ENCODE peak calls at places on chromosomes 13 and 19, in nine cellular contexts. U is HFF-Myc, E is fibroblast of villous mesenchyme, V is lower lobe of right lung, K is astrocyte of the spinal cord, J is ascending aorta, P is colonic mucosa, M is epithelial cell of esophagus, N is SK-N-SH. R is an unnamed sample.
A peak's percentile ranks its signal among the peaks of the same experiment; 100 is the strongest.

GRCh38 chr13:44050450-44051063 is 170.9 kb downstream of the LACC1 start:
- DNase-seq in P (no peak), V (no peak), J (no peak), M (peak; percentile 48), E (peak; percentile 51), U (no peak), K (peak; percentile 46), N (peak; percentile 33), R (no peak)

GRCh38 chr19:58450836-58451357 is 525 bp upstream of the ZNF324B start:
- DNase-seq in M (peak; percentile 29), P (peak; percentile 68), N (no peak), V (no peak), J (no peak), K (no peak), U (no peak), E (no peak), R (no peak)

GRCh38 chr13:66915596-66916185 is 314.4 kb downstream of the PCDH9 start:
- DNase-seq in V (no peak), P (no peak), M (peak; percentile 48), E (no peak), U (no peak), N (no peak), J (no peak), K (peak; percentile 68), R (no peak)

GRCh38 chr19:56692496-56692895 is 20.9 kb upstream of the ZNF835 start:
- DNase-seq in M (no peak), U (no peak), K (no peak), N (no peak), E (no peak), J (no peak), P (no peak), V (no peak), R (no peak)

GRCh38 chr13:99655351-99656091 is 154.2 kb downstream of the TM9SF2 start:
- DNase-seq in P (peak; percentile 14), U (no peak), V (no peak), N (no peak), M (peak; percentile 91), J (no peak), E (no peak), K (peak; percentile 58), R (no peak)

GRCh38 chr13:49858183-49858856 is 65.8 kb upstream of the KPNA3 start:
- DNase-seq in K (peak; percentile 90), V (no peak), N (no peak), J (no peak), P (no peak), E (peak; percentile 97), U (peak; percentile 57), M (peak; percentile 96), R (no peak)

GRCh38 chr19:1745589-1746031 is 7.7 kb upstream of the ONECUT3 start:
- DNase-seq in U (no peak), V (no peak), K (no peak), J (no peak), M (peak; percentile 17), E (no peak), N (no peak), P (no peak), R (no peak)

GRCh38 chr19:5392476-5392875 is 51.9 kb upstream of the PTPRS start:
- DNase-seq in P (no peak), U (no peak), V (no peak), J (no peak), M (no peak), K (no peak), E (no peak), N (peak; percentile 77), R (no peak)

GRCh38 chr19:41106177-41106576 is 8.1 kb upstream of the CYP2F1 start:
- DNase-seq in P (no peak), N (no peak), E (no peak), J (no peak), U (no peak), K (no peak), V (no peak), M (no peak), R (no peak)

GRCh38 chr13:105035092-105035491 is 1500.4 kb downstream of the EFNB2 start:
- DNase-seq in U (no peak), J (no peak), P (no peak), E (no peak), N (peak; percentile 27), V (no peak), K (no peak), M (no peak), R (no peak)

GRCh38 chr19:50003810-50004419 is 21.3 kb downstream of the VRK3 start:
- DNase-seq in J (peak; percentile 46), P (no peak), K (peak; percentile 91), U (peak; percentile 91), N (no peak), E (peak; percentile 93), V (no peak), M (peak; percentile 92), R (no peak)

GRCh38 chr13:99658266-99658991 is 157.2 kb downstream of the TM9SF2 start:
- DNase-seq in J (no peak), U (no peak), P (peak; percentile 40), E (peak; percentile 49), N (peak; percentile 59), V (peak; percentile 65), M (peak; percentile 24), K (peak; percentile 82), R (peak; percentile 79)

GRCh38 chr13:46165485-46166220 is 16.3 kb downstream of the LCP1 start:
- DNase-seq in N (no peak), V (no peak), K (peak; percentile 23), M (peak; percentile 17), J (no peak), U (no peak), P (no peak), E (peak; percentile 30), R (no peak)

GRCh38 chr19:16363133-16363851 is 38.7 kb downstream of the KLF2 start:
- DNase-seq in N (no peak), M (peak; percentile 47), U (no peak), V (peak; percentile 80), E (no peak), P (peak; percentile 95), J (no peak), K (no peak), R (no peak)

GRCh38 chr19:45782820-45783785 is 813 bp upstream of the DMPK start:
- DNase-seq in K (peak; percentile 46), J (no peak), U (no peak), M (peak; percentile 29), E (peak; percentile 86), V (no peak), P (no peak), N (peak; percentile 58), R (peak; percentile 79)

GRCh38 chr19:1441677-1442438 is 3.7 kb downstream of the RPS15 start:
- DNase-seq in V (peak; percentile 46), U (no peak), M (no peak), J (no peak), N (no peak), P (no peak), K (no peak), E (no peak), R (peak; percentile 59)

GRCh38 chr13:110409581-110409992 is 102.5 kb downstream of the COL4A2 start:
- DNase-seq in U (no peak), M (peak; percentile 40), K (peak; percentile 94), V (no peak), E (peak; percentile 90), P (peak; percentile 18), N (no peak), J (no peak), R (no peak)

GRCh38 chr19:558770-559439 is 13.5 kb upstream of the BSG start:
- DNase-seq in E (peak; percentile 95), M (no peak), K (peak; percentile 20), J (no peak), U (no peak), N (no peak), V (peak; percentile 52), P (no peak), R (no peak)

DNA sequence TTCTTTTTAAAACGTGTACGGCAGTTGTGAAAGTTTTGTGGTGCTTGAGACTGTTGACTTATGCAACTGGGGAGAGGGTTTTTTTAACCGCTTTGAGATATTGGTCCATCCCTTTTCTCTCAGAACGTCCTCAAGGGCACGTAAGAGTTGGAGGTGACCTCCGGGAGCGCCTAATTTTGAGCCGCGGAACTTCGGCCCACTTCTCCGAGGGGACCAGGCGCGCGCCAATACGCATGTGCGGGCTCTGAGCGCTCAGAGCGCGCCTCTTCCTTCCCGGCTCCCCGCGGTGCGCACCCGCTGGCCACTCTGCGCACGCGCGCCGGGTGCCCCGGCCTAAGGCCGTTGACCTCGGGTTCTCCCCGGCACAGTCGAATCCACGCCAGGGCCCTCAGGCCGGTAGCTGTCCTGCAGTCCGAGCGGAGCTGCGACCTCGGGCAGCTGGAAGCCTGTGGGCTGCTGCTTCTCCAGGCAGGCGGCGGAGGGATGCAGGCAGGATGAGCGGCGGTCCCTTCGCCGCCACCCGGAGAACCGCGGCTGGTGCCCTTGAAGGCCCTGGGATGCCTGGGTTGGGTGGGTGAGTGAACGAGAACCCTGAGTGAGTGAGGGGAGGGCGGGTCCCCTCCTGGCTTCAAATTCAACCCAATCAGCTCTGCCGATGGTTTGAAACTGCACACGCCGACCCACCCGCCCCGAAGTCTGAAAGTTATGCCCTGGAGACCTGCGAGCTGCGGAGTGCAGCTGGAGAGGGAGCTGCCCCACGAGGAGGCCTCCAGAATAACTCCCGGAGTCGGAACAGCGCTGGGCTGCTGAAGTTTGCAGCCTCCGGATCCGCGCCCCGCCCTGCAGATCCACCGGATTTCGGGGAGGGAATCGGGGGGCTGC is 7.3 kb downstream of the POU4F1 start:
- DNase-seq in P (no peak), M (no peak), J (no peak), N (peak; percentile 84), E (no peak), V (no peak), K (no peak), U (no peak), R (peak; percentile 92)
- H3K4me3 ChIP-seq in P (no peak overlapping the region), M (no peak overlapping the region), J (peak overlapping the region; percentile 38), N (peak overlapping the region; percentile 44), E (peak overlapping the region; percentile 12), V (peak overlapping the region; percentile 4), K (no peak overlapping the region), U (no peak overlapping the region), R (peak overlapping the region; percentile 45)

DNA sequence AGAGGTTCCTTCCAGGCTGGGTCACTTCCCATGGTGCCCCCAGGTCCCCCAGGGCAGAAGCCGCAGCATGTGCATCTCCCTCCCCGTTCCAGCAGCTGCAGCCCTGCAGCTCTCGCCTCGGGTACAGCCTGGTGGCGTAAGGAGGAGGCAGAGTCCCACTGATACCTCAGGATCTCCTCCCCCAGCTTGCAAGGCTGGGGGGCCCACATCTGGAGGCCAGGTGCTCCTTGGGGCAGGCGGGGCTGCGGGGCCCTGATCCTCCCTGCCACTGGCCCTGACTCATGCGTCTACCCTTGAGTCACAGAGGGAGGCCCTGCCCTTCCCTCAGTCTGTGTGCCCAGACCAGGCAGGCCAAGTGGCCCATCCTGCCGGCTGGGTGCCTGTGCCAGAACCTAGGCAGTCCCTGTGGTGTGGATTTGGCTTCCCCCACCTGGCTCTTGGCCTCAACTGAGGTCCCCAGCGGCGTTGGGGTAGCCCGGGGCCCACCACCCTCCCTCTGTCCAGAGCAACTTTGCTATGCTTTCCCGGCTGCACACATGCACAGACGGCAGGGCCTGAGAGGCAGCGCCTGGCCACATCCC is 12.8 kb downstream of the YIPF2 start:
- DNase-seq in E (peak; percentile 95), N (peak; percentile 68), K (peak; percentile 74), V (no peak), M (peak; percentile 81), J (no peak), U (peak; percentile 93), P (no peak), R (no peak)
- H3K4me3 ChIP-seq in E (no peak overlapping the region), N (no peak overlapping the region), K (no peak overlapping the region), V (no peak overlapping the region), M (no peak overlapping the region), J (no peak overlapping the region), U (no peak overlapping the region), P (no peak overlapping the region), R (no peak overlapping the region)

GRCh38 chr19:54506079-54506478 is 3.4 kb downstream of the LAIR2 start:
- DNase-seq in K (no peak), N (no peak), V (no peak), M (no peak), U (no peak), P (no peak), E (no peak), J (no peak), R (no peak)
- H3K4me3 ChIP-seq in K (no peak overlapping the region), N (no peak overlapping the region), V (no peak overlapping the region), M (no peak overlapping the region), U (no peak overlapping the region), P (no peak overlapping the region), E (no peak overlapping the region), J (no peak overlapping the region), R (no peak overlapping the region)

GRCh38 chr19:14434543-14435319 is 1.6 kb downstream of the PKN1 start:
- DNase-seq in U (peak; percentile 26), N (peak; percentile 79), P (peak; percentile 52), M (peak; percentile 47), V (peak; percentile 62), K (peak; percentile 69), J (peak; percentile 63), E (peak; percentile 82), R (peak; percentile 58)
- H3K4me3 ChIP-seq in U (peak overlapping the region; percentile 70), N (peak overlapping the region; percentile 64), P (no peak overlapping the region), M (no peak overlapping the region), V (peak overlapping the region; percentile 95), K (peak overlapping the region; percentile 71), J (peak overlapping the region; percentile 98), E (peak overlapping the region; percentile 70), R (no peak overlapping the region)